ENCODE peak calls at places on chromosomes 16 and 17, in six cellular contexts. D is GM23248, V is hepatocyte, N is HCT116, A is SK-N-SH, Q is GM23338. K is an unnamed sample.
A peak's percentile ranks its signal among the peaks of the same experiment; 100 is the strongest.

GRCh38 chr17:9256944-9257629 is 235.8 kb downstream of the NTN1 start:
- DNase-seq in D (peak; percentile 47), V (no peak), N (no peak), A (no peak), Q (no peak), K (peak; percentile 59)

GRCh38 chr17:61458000-61458399 is 5.8 kb downstream of the TBX4 start:
- DNase-seq in D (no peak), V (no peak), N (no peak), A (no peak), Q (no peak), K (no peak)

GRCh38 chr16:68065716-68066305 is 19.4 kb upstream of the NFATC3 start:
- DNase-seq in D (peak; percentile 78), V (peak; percentile 49), N (no peak), A (no peak), Q (no peak), K (no peak)

GRCh38 chr16:24552705-24553104 is 13.3 kb downstream of the RBBP6 start:
- DNase-seq in D (no peak), V (no peak), N (no peak), A (no peak), Q (no peak), K (no peak)

GRCh38 chr17:9242497-9242881 is 221.2 kb downstream of the NTN1 start:
- DNase-seq in D (no peak), V (no peak), N (no peak), A (no peak), Q (no peak), K (no peak)

GRCh38 chr16:1158456-1159324 is 5.8 kb downstream of the CACNA1H start:
- DNase-seq in D (peak; percentile 41), V (no peak), N (no peak), A (peak; percentile 60), Q (peak; percentile 55), K (no peak)

GRCh38 chr17:8487130-8487645 is 51.5 kb downstream of the NDEL1 start:
- DNase-seq in D (no peak), V (no peak), N (no peak), A (no peak), Q (no peak), K (no peak)

GRCh38 chr16:67528222-67528869 is at the start of gene RIPOR1:
- DNase-seq in D (peak; percentile 72), V (peak; percentile 77), N (no peak), A (peak; percentile 94), Q (peak; percentile 66), K (peak; percentile 28)

GRCh38 chr16:56295059-56295673 is 103.9 kb downstream of the GNAO1 start:
- DNase-seq in D (no peak), V (no peak), N (no peak), A (no peak), Q (no peak), K (no peak)

GRCh38 chr16:15533386-15533785 is 99.0 kb downstream of the BMERB1 start:
- DNase-seq in D (no peak), V (no peak), N (no peak), A (no peak), Q (peak; percentile 38), K (no peak)

GRCh38 chr16:3444032-3444388 is 530 bp downstream of the NAA60 start:
- DNase-seq in D (peak; percentile 88), V (peak; percentile 63), N (peak; percentile 39), A (peak; percentile 51), Q (peak; percentile 62), K (no peak)

GRCh38 chr16:87050142-87050541 is 267.1 kb downstream of the C16orf95 start:
- DNase-seq in D (no peak), V (no peak), N (no peak), A (no peak), Q (no peak), K (no peak)

GRCh38 chr17:67959510-67959909 is 36.8 kb downstream of the C17orf58 start:
- DNase-seq in D (no peak), V (peak; percentile 64), N (no peak), A (no peak), Q (peak; percentile 39), K (no peak)

GRCh38 chr16:1311738-1312458 is 2.5 kb downstream of the UBE2I start:
- DNase-seq in D (peak; percentile 71), V (peak; percentile 61), N (no peak), A (no peak), Q (no peak), K (no peak)

GRCh38 chr17:59561042-59561441 is 4.4 kb upstream of the DHX40 start:
- DNase-seq in D (peak; percentile 48), V (peak; percentile 7), N (peak; percentile 65), A (peak; percentile 43), Q (peak; percentile 76), K (peak; percentile 61)

GRCh38 chr16:86519649-86520316 is 9.5 kb downstream of the FOXF1 start:
- DNase-seq in D (peak; percentile 72), V (peak; percentile 86), N (peak; percentile 63), A (peak; percentile 82), Q (peak; percentile 87), K (peak; percentile 65)

GRCh38 chr16:70552675-70553074 is 29.1 kb downstream of the SF3B3 start:
- DNase-seq in D (no peak), V (no peak), N (no peak), A (no peak), Q (no peak), K (no peak)

GRCh38 chr17:73304971-73305786 is 6.6 kb downstream of the CDC42EP4 start:
- DNase-seq in D (peak; percentile 97), V (peak; percentile 85), N (peak; percentile 55), A (no peak), Q (peak; percentile 68), K (peak; percentile 84)

GRCh38 chr16:17488506-17488905 is 17.7 kb upstream of the XYLT1 start:
- DNase-seq in D (no peak), V (no peak), N (no peak), A (no peak), Q (no peak), K (no peak)

GRCh38 chr17:76532072-76532651 is 5.3 kb downstream of the CYGB start:
- DNase-seq in D (no peak), V (no peak), N (no peak), A (no peak), Q (no peak), K (peak; percentile 63)

DNA sequence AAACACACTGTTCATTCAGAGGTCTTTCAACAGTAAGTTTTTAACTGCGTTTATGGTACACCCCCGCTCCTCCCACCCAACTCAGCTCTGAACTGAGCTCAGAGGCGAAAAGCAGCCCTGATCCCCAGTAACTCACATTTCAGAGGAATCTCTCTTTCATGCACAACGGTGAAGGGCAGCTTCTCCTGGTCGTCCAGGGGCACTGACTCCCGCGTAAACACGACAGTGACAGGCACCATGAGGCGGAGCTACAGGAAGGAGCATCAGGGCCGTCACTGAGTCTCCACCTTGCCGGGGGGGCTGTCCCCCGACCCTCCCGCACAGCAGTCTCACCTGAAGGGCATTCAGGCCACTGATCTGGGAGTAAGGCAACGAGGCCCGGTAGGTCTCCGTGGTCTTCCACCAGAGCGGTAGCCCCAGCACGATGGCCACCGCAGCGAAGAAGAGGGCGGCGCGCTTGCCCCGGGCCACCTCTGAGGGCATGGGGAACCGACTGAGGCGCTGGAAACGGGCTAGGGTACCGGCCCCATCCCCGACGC is 539 bp downstream of the PIGS start:
- DNase-seq in D (peak; percentile 52), V (peak; percentile 67), N (no peak), A (peak; percentile 67), Q (peak; percentile 71), K (peak; percentile 20)
- H3K4me1 ChIP-seq in D (peaks cover 14% of the 10 kb centered on the region), V (peaks cover 12% of the 10 kb centered on the region), N (peaks cover 20% of the 10 kb centered on the region), A (peaks cover 28% of the 10 kb centered on the region), Q (peaks cover 20% of the 10 kb centered on the region), K (peaks cover 15% of the 10 kb centered on the region)

GRCh38 chr17:6232768-6233130 is 162.6 kb downstream of the WSCD1 start:
- DNase-seq in D (no peak), V (no peak), N (no peak), A (no peak), Q (no peak), K (no peak)
- TF ChIP-seq EZH2phosphoT487 in D (no peak), V (no peak), N (no peak), A (no peak), Q (no peak), K (no peak)

GRCh38 chr17:39737331-39737760 is 392 bp upstream of the GRB7 start:
- DNase-seq in D (no peak), V (peak; percentile 68), N (no peak), A (peak; percentile 9), Q (no peak), K (no peak)
- H3K4me3 ChIP-seq in D (no peak overlapping the region), V (no peak overlapping the region), N (peak overlapping the region; percentile 69), A (no peak overlapping the region), Q (peak overlapping the region; percentile 98), K (peak overlapping the region; percentile 88)

DNA sequence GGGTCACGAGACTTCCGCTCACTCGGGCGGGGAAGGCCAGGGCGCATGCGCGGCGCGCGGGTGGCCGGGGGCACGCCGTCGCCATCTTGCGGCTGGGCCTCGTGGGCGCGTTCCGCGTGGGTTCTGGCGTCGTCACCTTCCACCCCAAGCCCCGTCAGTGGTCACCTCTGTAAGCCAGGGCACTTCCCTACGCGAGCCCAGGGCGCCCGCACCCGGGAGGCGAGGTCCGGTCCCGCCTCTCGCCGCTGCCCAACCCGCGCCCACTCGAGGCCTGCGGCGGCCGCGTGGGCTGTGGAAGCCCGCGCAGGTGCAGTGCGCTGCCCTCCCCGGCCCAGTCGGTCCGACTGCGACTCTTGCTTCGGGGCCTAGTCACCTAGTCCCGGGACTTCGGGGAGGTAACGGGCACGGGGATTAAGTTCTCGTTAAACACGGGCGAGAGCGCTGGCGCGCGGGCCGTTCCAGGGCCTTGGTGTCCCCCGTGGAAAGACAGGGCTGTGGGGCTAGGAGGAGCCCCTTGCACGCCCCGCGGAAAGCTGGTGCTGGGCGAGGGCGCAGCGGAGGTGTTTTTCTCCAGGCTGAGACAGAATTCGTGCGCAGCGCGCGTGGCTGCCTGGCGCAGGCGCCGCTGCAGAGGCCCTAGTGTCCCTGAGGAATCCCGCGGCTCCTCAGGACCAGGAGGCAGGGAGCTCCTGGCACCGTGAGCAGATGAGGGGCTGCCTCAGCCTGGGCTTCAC is 417 bp upstream of the ARHGDIA start:
- DNase-seq in D (peak; percentile 95), V (peak; percentile 96), N (peak; percentile 80), A (peak; percentile 100), Q (peak; percentile 89), K (peak; percentile 87)
- H3K4me1 ChIP-seq in D (peaks cover 5% of the 10 kb centered on the region), V (peaks cover 43% of the 10 kb centered on the region), N (peaks cover 67% of the 10 kb centered on the region), A (peaks cover 41% of the 10 kb centered on the region), Q (peaks cover 12% of the 10 kb centered on the region), K (peaks cover 51% of the 10 kb centered on the region)

GRCh38 chr16:74743045-74743667 is 31.5 kb downstream of the FA2H start:
- DNase-seq in D (no peak), V (peak; percentile 37), N (no peak), A (no peak), Q (no peak), K (peak; percentile 8)

GRCh38 chr16:74738134-74738541 is 36.5 kb downstream of the FA2H start:
- DNase-seq in D (peak; percentile 19), V (peak; percentile 76), N (peak; percentile 60), A (peak; percentile 17), Q (no peak), K (peak; percentile 77)

GRCh38 chr16:74738816-74739215 is 35.8 kb downstream of the FA2H start:
- DNase-seq in D (no peak), V (no peak), N (no peak), A (no peak), Q (no peak), K (no peak)

GRCh38 chr16:74742051-74742481 is 32.6 kb downstream of the FA2H start:
- DNase-seq in D (no peak), V (no peak), N (no peak), A (no peak), Q (no peak), K (no peak)

DNA sequence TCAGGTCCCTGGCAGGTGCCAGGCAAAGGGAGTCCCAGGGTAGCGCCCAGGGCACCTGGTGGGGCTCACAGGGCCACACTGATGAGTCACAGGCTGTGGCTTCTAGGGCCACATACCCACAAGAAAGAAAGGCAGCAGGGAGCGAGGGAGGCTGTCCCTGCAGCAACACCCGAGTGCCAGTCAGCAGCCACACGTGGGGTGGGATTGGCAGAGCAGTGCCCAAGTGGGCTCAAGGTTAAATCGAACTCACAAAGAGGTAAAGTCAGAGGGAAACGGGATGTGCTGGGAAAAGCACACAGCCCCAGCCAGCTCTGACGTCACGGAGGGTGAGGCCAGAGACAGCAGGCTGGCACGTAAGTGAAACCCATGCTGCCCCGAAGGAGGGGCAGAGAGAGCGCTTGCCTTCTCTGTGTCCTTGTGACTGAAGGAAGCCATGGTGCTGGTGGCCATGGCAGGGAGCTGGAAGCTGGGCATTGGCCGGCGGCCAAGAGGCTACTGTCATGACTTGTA is 33.8 kb downstream of the FA2H start:
- DNase-seq in D (peak; percentile 70), V (no peak), N (peak; percentile 75), A (no peak), Q (no peak), K (peak; percentile 84)
- TF ChIP-seq EZH2phosphoT487 in D (no peak), V (no peak), N (no peak), A (no peak), Q (no peak), K (peak; percentile 65)

K was measured in PC-3.